ENCODE peak calls at places on chromosomes 13 and 19, in five cellular contexts. One of them, this sample, is unnamed.

GRCh38 chr19:1862424-1863307 is 713 bp downstream of the KLF16 start:
- DNase-seq in sigmoid colon: no peak
- DNase-seq in left lung: peak; percentile 50
- DNase-seq in vagina: no peak
- DNase-seq in endodermal cell: peak; percentile 83
- DNase-seq in this sample: peak; percentile 32

GRCh38 chr13:50366488-50367174 is 351.4 kb downstream of the KCNRG start:
- DNase-seq in sigmoid colon: no peak
- DNase-seq in left lung: no peak
- DNase-seq in vagina: no peak
- DNase-seq in endodermal cell: no peak
- DNase-seq in this sample: no peak

GRCh38 chr13:31248361-31248760 is 48.6 kb downstream of the B3GLCT start:
- DNase-seq in sigmoid colon: no peak
- DNase-seq in left lung: no peak
- DNase-seq in vagina: no peak
- DNase-seq in endodermal cell: no peak
- DNase-seq in this sample: no peak

GRCh38 chr13:65336106-65336603 is 1894.0 kb downstream of the PCDH9 start:
- DNase-seq in sigmoid colon: no peak
- DNase-seq in left lung: no peak
- DNase-seq in vagina: no peak
- DNase-seq in endodermal cell: no peak
- DNase-seq in this sample: no peak

GRCh38 chr19:41886761-41887710 is 4.1 kb downstream of the ARHGEF1 start:
- DNase-seq in sigmoid colon: no peak
- DNase-seq in left lung: no peak
- DNase-seq in vagina: no peak
- DNase-seq in endodermal cell: no peak
- DNase-seq in this sample: no peak

GRCh38 chr19:50718255-50719118 is 1.1 kb downstream of the SHANK1 start:
- DNase-seq in sigmoid colon: no peak
- DNase-seq in left lung: no peak
- DNase-seq in vagina: no peak
- DNase-seq in endodermal cell: peak; percentile 76
- DNase-seq in this sample: peak; percentile 11

GRCh38 chr13:108276060-108276459 is 6.5 kb downstream of the TNFSF13B start:
- DNase-seq in sigmoid colon: peak; percentile 62
- DNase-seq in left lung: peak; percentile 41
- DNase-seq in vagina: no peak
- DNase-seq in endodermal cell: no peak
- DNase-seq in this sample: peak; percentile 21

GRCh38 chr13:71661921-71662320 is 205.1 kb downstream of the DACH1 start:
- DNase-seq in sigmoid colon: no peak
- DNase-seq in left lung: no peak
- DNase-seq in vagina: no peak
- DNase-seq in endodermal cell: no peak
- DNase-seq in this sample: no peak

GRCh38 chr19:35349614-35350521 is 2.2 kb downstream of the FFAR1 start:
- DNase-seq in sigmoid colon: peak; percentile 57
- DNase-seq in left lung: no peak
- DNase-seq in vagina: no peak
- DNase-seq in endodermal cell: peak; percentile 33
- DNase-seq in this sample: no peak

GRCh38 chr19:41753159-41753558 is 2.2 kb upstream of the CEACAM6 start:
- DNase-seq in sigmoid colon: no peak
- DNase-seq in left lung: peak; percentile 72
- DNase-seq in vagina: no peak
- DNase-seq in endodermal cell: peak; percentile 91
- DNase-seq in this sample: peak; percentile 54

GRCh38 chr19:48728882-48729645 is 9.5 kb upstream of the MAMSTR start:
- DNase-seq in sigmoid colon: no peak
- DNase-seq in left lung: no peak
- DNase-seq in vagina: no peak
- DNase-seq in endodermal cell: peak; percentile 81
- DNase-seq in this sample: peak; percentile 49

GRCh38 chr19:8835446-8835845 is 3.3 kb downstream of the MBD3L1 start:
- DNase-seq in sigmoid colon: no peak
- DNase-seq in left lung: no peak
- DNase-seq in vagina: no peak
- DNase-seq in endodermal cell: no peak
- DNase-seq in this sample: no peak

GRCh38 chr19:47507031-47507430 is 7.8 kb downstream of the NAPA start:
- DNase-seq in sigmoid colon: no peak
- DNase-seq in left lung: no peak
- DNase-seq in vagina: no peak
- DNase-seq in endodermal cell: no peak
- DNase-seq in this sample: peak; percentile 41

GRCh38 chr13:59475911-59476310 is 687.8 kb downstream of the DIAPH3 start:
- DNase-seq in sigmoid colon: no peak
- DNase-seq in left lung: no peak
- DNase-seq in vagina: no peak
- DNase-seq in endodermal cell: no peak
- DNase-seq in this sample: no peak

GRCh38 chr13:30443957-30444404 is 21.7 kb downstream of the UBE2L5 start:
- DNase-seq in sigmoid colon: no peak
- DNase-seq in left lung: no peak
- DNase-seq in vagina: no peak
- DNase-seq in endodermal cell: no peak
- DNase-seq in this sample: no peak

GRCh38 chr13:68676513-68677115 is 1431.0 kb upstream of the ATXN8OS start:
- DNase-seq in sigmoid colon: no peak
- DNase-seq in left lung: no peak
- DNase-seq in vagina: no peak
- DNase-seq in endodermal cell: no peak
- DNase-seq in this sample: no peak

GRCh38 chr13:87274209-87274819 is 396.9 kb upstream of the SLITRK5 start:
- DNase-seq in sigmoid colon: no peak
- DNase-seq in left lung: no peak
- DNase-seq in vagina: no peak
- DNase-seq in endodermal cell: peak; percentile 82
- DNase-seq in this sample: peak; percentile 54

GRCh38 chr13:98938801-98939200 is 39.1 kb downstream of the DOCK9 start:
- DNase-seq in sigmoid colon: no peak
- DNase-seq in left lung: no peak
- DNase-seq in vagina: no peak
- DNase-seq in endodermal cell: peak; percentile 84
- DNase-seq in this sample: no peak

GRCh38 chr13:77789386-77789785 is 91.9 kb downstream of the SLAIN1 start:
- DNase-seq in sigmoid colon: no peak
- DNase-seq in left lung: no peak
- DNase-seq in vagina: no peak
- DNase-seq in endodermal cell: no peak
- DNase-seq in this sample: no peak

GRCh38 chr19:38115264-38115802 is 108.7 kb downstream of the DPF1 start:
- DNase-seq in sigmoid colon: no peak
- DNase-seq in left lung: no peak
- DNase-seq in vagina: no peak
- DNase-seq in endodermal cell: no peak
- DNase-seq in this sample: no peak

GRCh38 chr13:45464141-45464686 is 525 bp upstream of the COG3 start:
- DNase-seq in sigmoid colon: no peak
- DNase-seq in left lung: no peak
- DNase-seq in vagina: no peak
- DNase-seq in endodermal cell: no peak
- DNase-seq in this sample: peak; percentile 18

GRCh38 chr19:11092181-11092538 is 2.9 kb downstream of the LDLR start:
- DNase-seq in sigmoid colon: no peak
- DNase-seq in left lung: no peak
- DNase-seq in vagina: no peak
- DNase-seq in endodermal cell: no peak
- DNase-seq in this sample: no peak

GRCh38 chr19:4415352-4415751 is 12.9 kb downstream of the CHAF1A start:
- DNase-seq in sigmoid colon: no peak
- DNase-seq in left lung: no peak
- DNase-seq in vagina: no peak
- DNase-seq in endodermal cell: peak; percentile 72
- DNase-seq in this sample: no peak

GRCh38 chr13:30422056-30422914 is at the start of gene UBE2L5:
- DNase-seq in sigmoid colon: peak; percentile 94
- DNase-seq in left lung: peak; percentile 84
- DNase-seq in vagina: no peak
- DNase-seq in endodermal cell: peak; percentile 95
- DNase-seq in this sample: peak; percentile 81

GRCh38 chr19:18966304-18966703 is 25.3 kb upstream of the HOMER3 start:
- DNase-seq in sigmoid colon: no peak
- DNase-seq in left lung: no peak
- DNase-seq in vagina: no peak
- DNase-seq in endodermal cell: no peak
- DNase-seq in this sample: no peak

GRCh38 chr13:43364210-43365041 is 341.0 kb downstream of the DNAJC15 start:
- DNase-seq in sigmoid colon: peak; percentile 71
- DNase-seq in left lung: no peak
- DNase-seq in vagina: no peak
- DNase-seq in endodermal cell: no peak
- DNase-seq in this sample: no peak

GRCh38 chr13:43369319-43369718 is 345.9 kb downstream of the DNAJC15 start:
- DNase-seq in sigmoid colon: no peak
- DNase-seq in left lung: no peak
- DNase-seq in vagina: no peak
- DNase-seq in endodermal cell: no peak
- DNase-seq in this sample: no peak

GRCh38 chr13:43363156-43363918 is 340.0 kb downstream of the DNAJC15 start:
- DNase-seq in sigmoid colon: no peak
- DNase-seq in left lung: no peak
- DNase-seq in vagina: no peak
- DNase-seq in endodermal cell: no peak
- DNase-seq in this sample: no peak

GRCh38 chr13:43365042-43365344 is 341.6 kb downstream of the DNAJC15 start:
- DNase-seq in sigmoid colon: no peak
- DNase-seq in left lung: no peak
- DNase-seq in vagina: no peak
- DNase-seq in endodermal cell: no peak
- DNase-seq in this sample: no peak

GRCh38 chr13:43368003-43368402 is 344.6 kb downstream of the DNAJC15 start:
- DNase-seq in sigmoid colon: no peak
- DNase-seq in left lung: no peak
- DNase-seq in vagina: no peak
- DNase-seq in endodermal cell: no peak
- DNase-seq in this sample: no peak
- H3K27ac ChIP-seq in sigmoid colon: peak overlapping the region; percentile 69
- H3K27ac ChIP-seq in left lung: no peak overlapping the region
- H3K27ac ChIP-seq in vagina: no peak overlapping the region
- H3K27ac ChIP-seq in endodermal cell: no peak overlapping the region
- H3K27ac ChIP-seq in this sample: no peak overlapping the region

DNA sequence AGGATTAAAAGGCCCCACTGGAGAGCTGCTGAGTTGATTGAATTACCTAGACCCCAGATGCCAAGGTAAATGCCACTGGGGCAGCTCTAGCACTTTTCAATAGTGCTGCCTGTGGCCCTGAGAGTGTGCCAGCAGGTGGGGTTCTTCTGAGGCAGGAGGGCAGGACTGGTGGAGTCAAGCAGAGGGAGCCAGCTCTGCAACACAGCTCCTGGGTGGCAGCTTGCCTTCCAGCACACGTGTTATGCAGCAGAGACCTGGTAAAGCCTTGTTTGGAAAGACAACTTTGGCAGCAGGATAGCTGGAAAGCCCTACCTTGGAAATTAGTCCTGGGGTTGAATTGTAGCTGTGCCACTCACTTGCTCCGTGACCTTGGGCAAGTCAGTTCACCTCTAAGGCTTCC is 306.6 kb downstream of the ATP8A2 start:
- DNase-seq in sigmoid colon: no peak
- DNase-seq in left lung: no peak
- DNase-seq in vagina: no peak
- DNase-seq in endodermal cell: peak; percentile 59
- DNase-seq in this sample: peak; percentile 5
- TF ChIP-seq CTCF in sigmoid colon: no peak
- TF ChIP-seq CTCF in left lung: no peak
- TF ChIP-seq CTCF in vagina: no peak
- TF ChIP-seq CTCF in endodermal cell: peak; percentile 60
- TF ChIP-seq CTCF in this sample: no peak

DNA sequence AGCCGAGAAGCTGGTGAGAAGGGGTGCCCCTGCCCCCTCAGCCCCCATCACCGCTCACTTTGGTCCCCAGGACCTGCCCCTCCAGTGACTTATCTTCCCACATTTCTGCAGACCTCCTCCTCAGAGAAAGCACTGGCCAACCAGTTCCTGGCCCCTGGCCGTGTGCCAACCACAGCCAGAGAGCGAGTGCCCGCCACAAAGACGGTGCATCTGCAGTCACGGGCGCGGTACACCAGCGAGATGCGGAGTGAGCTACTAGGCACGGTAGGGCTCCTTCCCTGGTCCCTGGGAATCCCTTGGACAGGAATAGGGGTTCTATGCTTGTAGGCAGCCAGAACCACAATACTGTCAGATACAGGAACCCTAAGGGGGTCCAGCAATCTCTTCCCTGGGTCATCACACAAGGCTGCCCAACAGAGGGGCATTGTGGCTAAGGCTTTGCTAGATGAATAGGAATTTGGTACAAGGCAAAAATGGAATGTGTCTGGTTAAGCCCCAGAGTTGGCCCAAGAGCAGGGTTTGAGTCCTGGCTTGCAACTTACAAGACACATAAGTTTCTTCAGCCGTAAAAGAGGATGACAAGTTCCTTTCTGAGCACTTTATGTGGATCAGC is 1.0 kb downstream of the USE1 start:
- DNase-seq in sigmoid colon: no peak
- DNase-seq in left lung: no peak
- DNase-seq in vagina: no peak
- DNase-seq in endodermal cell: no peak
- DNase-seq in this sample: no peak
- H3K27ac ChIP-seq in sigmoid colon: peak overlapping the region; percentile 85
- H3K27ac ChIP-seq in left lung: peak overlapping the region; percentile 86
- H3K27ac ChIP-seq in vagina: peak overlapping the region; percentile 92
- H3K27ac ChIP-seq in endodermal cell: no peak overlapping the region
- H3K27ac ChIP-seq in this sample: no peak overlapping the region

GRCh38 chr19:43353606-43354304 is at the start of gene CD177:
- DNase-seq in sigmoid colon: peak; percentile 43
- DNase-seq in left lung: no peak
- DNase-seq in vagina: no peak
- DNase-seq in endodermal cell: peak; percentile 66
- DNase-seq in this sample: no peak

GRCh38 chr19:43354305-43354627 is 780 bp downstream of the CD177 start:
- DNase-seq in sigmoid colon: peak; percentile 44
- DNase-seq in left lung: no peak
- DNase-seq in vagina: no peak
- DNase-seq in endodermal cell: peak; percentile 87
- DNase-seq in this sample: no peak

DNA sequence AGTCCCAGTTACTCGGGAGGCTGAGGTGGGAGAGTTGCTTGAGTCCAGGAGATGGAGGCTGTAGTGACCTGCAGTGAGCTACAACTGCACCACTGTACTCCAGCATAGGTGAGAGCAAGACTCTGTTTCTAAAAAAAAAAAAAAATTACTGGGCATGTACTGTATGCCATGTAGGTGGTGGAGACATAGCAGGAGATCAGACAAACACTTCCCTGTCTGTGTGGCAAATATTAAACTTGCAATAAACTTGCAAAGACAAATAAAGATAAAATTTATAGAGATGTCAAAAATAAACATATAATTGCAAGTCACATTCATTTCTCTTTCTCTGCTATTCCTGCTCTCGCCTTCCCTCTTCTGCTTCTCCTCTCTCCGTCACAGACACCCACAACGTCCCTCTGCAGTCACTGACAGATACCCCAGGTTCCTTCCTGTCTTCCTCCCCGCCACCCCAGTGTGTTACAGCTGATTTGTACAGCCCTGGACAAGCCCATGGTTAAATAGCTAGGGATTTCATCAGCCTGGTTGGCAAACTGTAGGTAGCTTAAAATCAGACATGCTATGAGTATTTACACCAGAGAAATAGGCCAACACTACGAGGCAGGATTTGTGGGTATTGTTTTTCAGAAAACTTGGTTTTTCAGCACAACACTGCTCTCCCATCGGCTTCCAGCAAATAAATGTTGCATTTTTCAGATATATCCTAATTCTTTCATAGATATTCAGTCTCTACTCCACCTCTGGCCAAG is 1.3 kb upstream of the CD177 start:
- DNase-seq in sigmoid colon: no peak
- DNase-seq in left lung: no peak
- DNase-seq in vagina: no peak
- DNase-seq in endodermal cell: no peak
- DNase-seq in this sample: no peak
- TF ChIP-seq CTCF in sigmoid colon: no peak
- TF ChIP-seq CTCF in left lung: no peak
- TF ChIP-seq CTCF in vagina: no peak
- TF ChIP-seq CTCF in endodermal cell: no peak
- TF ChIP-seq CTCF in this sample: no peak

This sample was measured in thyroid gland.